ENCODE peak calls at places on chromosomes 12 and 14, in ten cellular contexts. G, M, Y, N, Z, T, P, J, I and S are unnamed samples.

GRCh38 chr12:109815874-109816617 is 17.2 kb downstream of the TRPV4 start:
- DNase-seq in G (no peak), M (no peak), Y (no peak), N (no peak), Z (no peak), T (no peak), P (no peak), J (no peak), I (no peak), S (no peak)

GRCh38 chr14:31170411-31170810 is 37.2 kb downstream of the HECTD1 start:
- DNase-seq in G (no peak), M (no peak), Y (no peak), N (peak), Z (no peak), T (no peak), P (no peak), J (no peak), I (no peak), S (no peak)

GRCh38 chr12:53677612-53678133 is 1.8 kb upstream of the ATP5MC2 start:
- DNase-seq in G (peak), M (no peak), Y (no peak), N (no peak), Z (no peak), T (peak), P (no peak), J (no peak), I (peak), S (no peak)

GRCh38 chr12:68237068-68237467 is 11.5 kb upstream of the IL26 start:
- DNase-seq in G (no peak), M (no peak), Y (no peak), N (no peak), Z (no peak), T (no peak), P (no peak), J (no peak), I (no peak), S (no peak)

GRCh38 chr14:66094001-66094727 is 392.0 kb upstream of the CCDC196 start:
- DNase-seq in G (no peak), M (no peak), Y (no peak), N (no peak), Z (no peak), T (no peak), P (no peak), J (no peak), I (no peak), S (no peak)

GRCh38 chr14:39023939-39024871 is 78.8 kb downstream of the SEC23A start:
- DNase-seq in G (no peak), M (no peak), Y (no peak), N (no peak), Z (peak), T (no peak), P (peak), J (no peak), I (no peak), S (no peak)

GRCh38 chr12:116878567-116879508 is 2.4 kb downstream of the HRK start:
- DNase-seq in G (no peak), M (no peak), Y (no peak), N (peak), Z (no peak), T (peak), P (no peak), J (peak), I (no peak), S (no peak)

GRCh38 chr12:93243382-93243688 is 134.4 kb upstream of the NUDT4 start:
- DNase-seq in G (no peak), M (no peak), Y (no peak), N (no peak), Z (no peak), T (no peak), P (no peak), J (no peak), I (no peak), S (no peak)

GRCh38 chr12:26298785-26299621 is 103.6 kb downstream of the SSPN start:
- DNase-seq in G (no peak), M (no peak), Y (no peak), N (peak), Z (no peak), T (peak), P (no peak), J (peak), I (no peak), S (no peak)